ENCODE peak calls at places on chromosomes 12 and 14, in eight cellular contexts. C, Q, L, M, T, U, O and Z are unnamed samples.

GRCh38 chr14:75293920-75294648 is 15.5 kb downstream of the FOS start:
- DNase-seq in Q (peak), T (peak), M (peak), C (peak), L (peak), O (peak), U (peak), Z (peak)

GRCh38 chr12:31896514-31897039 is 62.6 kb upstream of the RESF1 start:
- DNase-seq in L (no peak), Q (peak), C (no peak), T (no peak), O (no peak), U (no peak), M (peak), Z (peak)

GRCh38 chr14:94173471-94173884 is 644 bp upstream of the PPP4R4 start:
- DNase-seq in M (no peak), O (no peak), C (peak), T (no peak), U (no peak), L (no peak), Q (no peak), Z (no peak)

GRCh38 chr12:26162174-26162573 is 33.2 kb upstream of the SSPN start:
- DNase-seq in U (no peak), L (no peak), M (no peak), O (no peak), C (no peak), T (no peak), Q (no peak), Z (no peak)

GRCh38 chr14:96204151-96205058 is at the start of gene BDKRB2:
- DNase-seq in L (peak), O (peak), Q (peak), U (peak), M (no peak), C (peak), T (peak), Z (peak)

GRCh38 chr14:32013083-32013482 is 64.0 kb upstream of the ARHGAP5 start:
- DNase-seq in M (no peak), Q (no peak), T (no peak), C (no peak), L (no peak), O (no peak), U (no peak), Z (no peak)

GRCh38 chr12:39986674-39987073 is 119.2 kb downstream of the SLC2A13 start:
- DNase-seq in Q (no peak), T (no peak), O (no peak), M (no peak), U (no peak), L (no peak), C (no peak), Z (no peak)

GRCh38 chr14:94051779-94052178 is 25.6 kb downstream of the OTUB2 start:
- DNase-seq in Q (no peak), U (peak), L (no peak), T (no peak), O (no peak), C (no peak), M (no peak), Z (no peak)

GRCh38 chr12:91098942-91099341 is 12.4 kb downstream of the LUM start:
- DNase-seq in O (peak), Q (peak), U (no peak), C (no peak), T (peak), L (no peak), M (no peak), Z (peak)

GRCh38 chr12:111393700-111394275 is 11.9 kb upstream of the SH2B3 start:
- DNase-seq in L (peak), Q (no peak), M (no peak), O (no peak), T (peak), U (no peak), C (no peak), Z (no peak)

GRCh38 chr12:74105434-74105833 is 432.2 kb upstream of the ATXN7L3B start:
- DNase-seq in L (no peak), U (no peak), T (peak), C (no peak), Q (no peak), M (no peak), O (no peak), Z (peak)

GRCh38 chr14:43983721-43984120 is 523.4 kb downstream of the FSCB start:
- DNase-seq in T (no peak), L (no peak), U (no peak), M (no peak), O (no peak), Q (no peak), C (no peak), Z (no peak)

DNA sequence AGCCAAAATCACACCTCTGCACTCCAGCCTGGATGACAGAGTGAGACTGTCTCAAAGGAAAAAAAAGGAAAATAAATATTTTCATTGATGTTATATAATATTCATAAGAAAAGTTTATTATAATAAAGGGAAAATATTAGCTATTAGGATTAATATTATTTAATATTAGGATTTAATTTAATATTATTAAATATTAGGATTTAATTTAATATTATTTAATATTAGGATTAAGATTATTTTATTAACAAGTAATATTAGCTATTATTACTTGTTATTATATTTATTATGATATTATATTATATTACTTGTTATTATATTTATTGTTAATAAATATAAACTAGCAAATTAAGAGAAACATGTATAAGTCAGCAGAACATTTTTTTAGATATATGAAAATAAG is 518.1 kb downstream of the FSCB start:
- DNase-seq in O (no peak), M (no peak), T (no peak), C (no peak), Q (no peak), L (no peak), U (no peak), Z (no peak)
- TF ChIP-seq CTCF in O (no peak), M (no peak), T (no peak), C (no peak), Q (no peak), L (no peak), U (no peak), Z (no peak)

GRCh38 chr12:64625243-64626077 is 15.2 kb downstream of the RASSF3 start:
- DNase-seq in Q (peak), C (peak), U (peak), T (peak), L (peak), O (peak), M (peak), Z (peak)
- TF ChIP-seq CTCF in Q (peak), C (no peak), U (no peak), T (peak), L (no peak), O (no peak), M (no peak), Z (no peak)

GRCh38 chr12:98737327-98737722 is 92.2 kb downstream of the APAF1 start:
- DNase-seq in O (no peak), L (no peak), C (no peak), Q (no peak), T (no peak), U (no peak), M (no peak), Z (no peak)

GRCh38 chr12:98738002-98738401 is 92.9 kb downstream of the APAF1 start:
- DNase-seq in L (no peak), Q (no peak), T (no peak), U (no peak), M (no peak), O (no peak), C (no peak), Z (no peak)

GRCh38 chr12:98738539-98738938 is 93.4 kb downstream of the APAF1 start:
- DNase-seq in Q (no peak), T (no peak), O (no peak), C (no peak), U (no peak), M (no peak), L (no peak), Z (no peak)

GRCh38 chr12:98735821-98736220 is 90.7 kb downstream of the APAF1 start:
- DNase-seq in M (no peak), L (no peak), Q (no peak), U (no peak), O (no peak), C (no peak), T (no peak), Z (no peak)

GRCh38 chr12:98736352-98737326 is 91.5 kb downstream of the APAF1 start:
- DNase-seq in O (no peak), T (peak), M (no peak), Q (peak), C (no peak), U (no peak), L (no peak), Z (peak)
- TF ChIP-seq CTCF in O (no peak), T (no peak), M (no peak), Q (no peak), C (no peak), U (no peak), L (no peak), Z (no peak)

GRCh38 chr12:24631691-24632090 is 317.2 kb downstream of the BCAT1 start:
- DNase-seq in M (no peak), C (no peak), U (no peak), O (no peak), Q (peak), L (no peak), T (no peak), Z (no peak)

GRCh38 chr12:24625103-24625502 is 323.8 kb downstream of the BCAT1 start:
- DNase-seq in L (no peak), O (no peak), U (no peak), T (no peak), M (no peak), C (no peak), Q (no peak), Z (no peak)

GRCh38 chr12:24630446-24630845 is 318.5 kb downstream of the BCAT1 start:
- DNase-seq in O (no peak), M (no peak), T (no peak), L (no peak), C (no peak), U (no peak), Q (peak), Z (peak)
- TF ChIP-seq CTCF in O (no peak), M (no peak), T (no peak), L (no peak), C (no peak), U (no peak), Q (peak), Z (peak)

GRCh38 chr14:46651526-46652144 is at the start of gene RPL10L:
- DNase-seq in L (no peak), C (peak), O (no peak), M (no peak), T (no peak), U (no peak), Q (no peak), Z (no peak)
- TF ChIP-seq CTCF in L (no peak), C (no peak), O (peak), M (no peak), T (peak), U (no peak), Q (no peak), Z (peak)

GRCh38 chr12:124718052-124718451 is 145.6 kb downstream of the SCARB1 start:
- DNase-seq in L (no peak), T (no peak), M (no peak), Q (no peak), O (no peak), U (no peak), C (no peak), Z (no peak)

GRCh38 chr12:124721501-124722154 is 142.0 kb downstream of the SCARB1 start:
- DNase-seq in M (no peak), C (no peak), O (no peak), T (no peak), U (no peak), L (no peak), Q (no peak), Z (no peak)

GRCh38 chr12:124718458-124718857 is 145.2 kb downstream of the SCARB1 start:
- DNase-seq in Q (no peak), U (no peak), O (no peak), C (no peak), L (no peak), T (no peak), M (no peak), Z (no peak)

GRCh38 chr12:124720687-124721500 is 142.8 kb downstream of the SCARB1 start:
- DNase-seq in U (peak), C (peak), Q (peak), M (no peak), L (peak), T (peak), O (no peak), Z (peak)

GRCh38 chr12:124720019-124720686 is 143.5 kb downstream of the SCARB1 start:
- DNase-seq in M (no peak), O (no peak), Q (peak), U (no peak), L (no peak), C (no peak), T (peak), Z (peak)
- TF ChIP-seq CTCF in M (no peak), O (peak), Q (peak), U (no peak), L (peak), C (no peak), T (peak), Z (peak)

GRCh38 chr14:63134801-63135200 is 69.4 kb upstream of the RHOJ start:
- DNase-seq in C (no peak), M (no peak), L (no peak), U (no peak), T (peak), O (no peak), Q (no peak), Z (peak)
- TF ChIP-seq CTCF in C (no peak), M (no peak), L (no peak), U (no peak), T (peak), O (no peak), Q (peak), Z (peak)

GRCh38 chr12:113152835-113153814 is 3.6 kb downstream of the CFAP73 start:
- DNase-seq in L (peak), M (peak), T (peak), O (peak), U (peak), Q (peak), C (peak), Z (peak)
- TF ChIP-seq CTCF in L (no peak), M (peak), T (peak), O (peak), U (peak), Q (peak), C (peak), Z (peak)